ENCODE peak calls at places on chromosomes 11 and 22, in six cellular contexts. One of them, this sample, is unnamed.

GRCh38 chr11:128715691-128716153 is 21.9 kb downstream of the FLI1 start:
- DNase-seq in Calu3: no peak
- DNase-seq in Peyer's patch: no peak
- DNase-seq in hippocampal formation: no peak
- DNase-seq in HS-5: no peak
- DNase-seq in lower lobe of right lung: no peak
- DNase-seq in this sample: no peak

GRCh38 chr11:38646382-38646781 is 2048.3 kb upstream of the RAG2 start:
- DNase-seq in lower lobe of right lung: no peak
- DNase-seq in Peyer's patch: no peak
- DNase-seq in hippocampal formation: no peak
- DNase-seq in Calu3: no peak
- DNase-seq in HS-5: no peak
- DNase-seq in this sample: no peak

GRCh38 chr11:83364500-83365059 is 78.4 kb upstream of the CCDC90B start:
- DNase-seq in lower lobe of right lung: no peak
- DNase-seq in HS-5: no peak
- DNase-seq in Peyer's patch: no peak
- DNase-seq in Calu3: no peak
- DNase-seq in hippocampal formation: no peak
- DNase-seq in this sample: no peak

GRCh38 chr22:36461665-36462474 is 19.6 kb downstream of the TXN2 start:
- DNase-seq in lower lobe of right lung: peak
- DNase-seq in Peyer's patch: no peak
- DNase-seq in Calu3: peak
- DNase-seq in HS-5: no peak
- DNase-seq in hippocampal formation: no peak
- DNase-seq in this sample: peak

GRCh38 chr11:100961633-100962032 is 168.0 kb downstream of the PGR start:
- DNase-seq in Peyer's patch: no peak
- DNase-seq in lower lobe of right lung: no peak
- DNase-seq in Calu3: no peak
- DNase-seq in HS-5: no peak
- DNase-seq in hippocampal formation: no peak
- DNase-seq in this sample: no peak

GRCh38 chr22:35630387-35630793 is 13.3 kb upstream of the MB start:
- DNase-seq in HS-5: no peak
- DNase-seq in hippocampal formation: no peak
- DNase-seq in Peyer's patch: no peak
- DNase-seq in lower lobe of right lung: no peak
- DNase-seq in Calu3: no peak
- DNase-seq in this sample: peak

GRCh38 chr11:40987895-40988435 is 471.5 kb downstream of the LRRC4C start:
- DNase-seq in Calu3: no peak
- DNase-seq in lower lobe of right lung: no peak
- DNase-seq in hippocampal formation: no peak
- DNase-seq in Peyer's patch: no peak
- DNase-seq in HS-5: no peak
- DNase-seq in this sample: no peak

GRCh38 chr22:42039271-42039670 is 31.3 kb downstream of the NAGA start:
- DNase-seq in Calu3: no peak
- DNase-seq in HS-5: no peak
- DNase-seq in hippocampal formation: no peak
- DNase-seq in lower lobe of right lung: no peak
- DNase-seq in Peyer's patch: no peak
- DNase-seq in this sample: no peak

GRCh38 chr11:111735262-111736116 is 30.7 kb downstream of the PPP2R1B start:
- DNase-seq in lower lobe of right lung: no peak
- DNase-seq in hippocampal formation: peak
- DNase-seq in Peyer's patch: no peak
- DNase-seq in Calu3: no peak
- DNase-seq in HS-5: peak
- DNase-seq in this sample: no peak

GRCh38 chr11:130913268-130913667 is 3.0 kb downstream of the SNX19 start:
- DNase-seq in lower lobe of right lung: no peak
- DNase-seq in Peyer's patch: no peak
- DNase-seq in HS-5: no peak
- DNase-seq in Calu3: no peak
- DNase-seq in hippocampal formation: no peak
- DNase-seq in this sample: no peak

GRCh38 chr11:71472941-71473792 is 20.2 kb downstream of the NADSYN1 start:
- DNase-seq in lower lobe of right lung: no peak
- DNase-seq in Peyer's patch: no peak
- DNase-seq in hippocampal formation: no peak
- DNase-seq in Calu3: no peak
- DNase-seq in HS-5: no peak
- DNase-seq in this sample: no peak

GRCh38 chr11:3929689-3930088 is 74.2 kb downstream of the STIM1 start:
- DNase-seq in hippocampal formation: no peak
- DNase-seq in Calu3: no peak
- DNase-seq in Peyer's patch: no peak
- DNase-seq in lower lobe of right lung: no peak
- DNase-seq in HS-5: no peak
- DNase-seq in this sample: no peak

GRCh38 chr11:117815262-117815803 is 9.2 kb downstream of the FXYD2 start:
- DNase-seq in hippocampal formation: no peak
- DNase-seq in HS-5: no peak
- DNase-seq in Peyer's patch: peak
- DNase-seq in lower lobe of right lung: peak
- DNase-seq in Calu3: no peak
- DNase-seq in this sample: no peak

GRCh38 chr22:27719535-27720227 is 81.9 kb downstream of the MN1 start:
- DNase-seq in Calu3: no peak
- DNase-seq in HS-5: no peak
- DNase-seq in hippocampal formation: peak
- DNase-seq in Peyer's patch: no peak
- DNase-seq in lower lobe of right lung: no peak
- DNase-seq in this sample: peak

GRCh38 chr22:35312198-35313059 is 12.7 kb downstream of the TOM1 start:
- DNase-seq in Peyer's patch: no peak
- DNase-seq in HS-5: no peak
- DNase-seq in Calu3: peak
- DNase-seq in hippocampal formation: no peak
- DNase-seq in lower lobe of right lung: no peak
- DNase-seq in this sample: no peak

GRCh38 chr22:45743687-45744086 is 72.1 kb downstream of the ATXN10 start:
- DNase-seq in Peyer's patch: no peak
- DNase-seq in HS-5: no peak
- DNase-seq in hippocampal formation: no peak
- DNase-seq in Calu3: peak
- DNase-seq in lower lobe of right lung: no peak
- DNase-seq in this sample: no peak

GRCh38 chr11:12674571-12674935 is 332 bp downstream of the TEAD1 start:
- DNase-seq in Calu3: no peak
- DNase-seq in hippocampal formation: no peak
- DNase-seq in Peyer's patch: no peak
- DNase-seq in lower lobe of right lung: no peak
- DNase-seq in HS-5: no peak
- DNase-seq in this sample: no peak

GRCh38 chr11:121108413-121108812 is 7.4 kb downstream of the TECTA start:
- DNase-seq in lower lobe of right lung: no peak
- DNase-seq in HS-5: no peak
- DNase-seq in Calu3: no peak
- DNase-seq in Peyer's patch: no peak
- DNase-seq in hippocampal formation: no peak
- DNase-seq in this sample: no peak

GRCh38 chr11:40387240-40387980 is 1072.0 kb downstream of the LRRC4C start:
- DNase-seq in Calu3: no peak
- DNase-seq in HS-5: no peak
- DNase-seq in lower lobe of right lung: no peak
- DNase-seq in hippocampal formation: no peak
- DNase-seq in Peyer's patch: no peak
- DNase-seq in this sample: no peak

GRCh38 chr11:43579171-43579918 is 101.2 kb upstream of the HSD17B12 start:
- DNase-seq in Peyer's patch: no peak
- DNase-seq in hippocampal formation: no peak
- DNase-seq in HS-5: peak
- DNase-seq in Calu3: peak
- DNase-seq in lower lobe of right lung: no peak
- DNase-seq in this sample: peak

GRCh38 chr22:25497269-25497668 is 67.2 kb upstream of the GRK3 start:
- DNase-seq in hippocampal formation: no peak
- DNase-seq in Calu3: no peak
- DNase-seq in Peyer's patch: no peak
- DNase-seq in HS-5: no peak
- DNase-seq in lower lobe of right lung: no peak
- DNase-seq in this sample: no peak

GRCh38 chr11:118274184-118274583 is 10.1 kb upstream of the MPZL2 start:
- DNase-seq in hippocampal formation: no peak
- DNase-seq in lower lobe of right lung: no peak
- DNase-seq in Calu3: no peak
- DNase-seq in HS-5: no peak
- DNase-seq in Peyer's patch: no peak
- DNase-seq in this sample: no peak

GRCh38 chr11:22163394-22163797 is 29.5 kb upstream of the ANO5 start:
- DNase-seq in Peyer's patch: no peak
- DNase-seq in Calu3: no peak
- DNase-seq in lower lobe of right lung: peak
- DNase-seq in hippocampal formation: no peak
- DNase-seq in HS-5: no peak
- DNase-seq in this sample: no peak

GRCh38 chr11:74937696-74938475 is 11.0 kb downstream of the XRRA1 start:
- DNase-seq in lower lobe of right lung: no peak
- DNase-seq in hippocampal formation: no peak
- DNase-seq in HS-5: no peak
- DNase-seq in Peyer's patch: no peak
- DNase-seq in Calu3: no peak
- DNase-seq in this sample: no peak

GRCh38 chr11:44621140-44621681 is 55.7 kb downstream of the CD82 start:
- DNase-seq in HS-5: no peak
- DNase-seq in Calu3: peak
- DNase-seq in hippocampal formation: peak
- DNase-seq in lower lobe of right lung: peak
- DNase-seq in Peyer's patch: peak
- DNase-seq in this sample: peak

GRCh38 chr11:2214527-2215229 is 43.1 kb upstream of the TH start:
- DNase-seq in hippocampal formation: no peak
- DNase-seq in Calu3: no peak
- DNase-seq in lower lobe of right lung: peak
- DNase-seq in Peyer's patch: no peak
- DNase-seq in HS-5: no peak
- DNase-seq in this sample: no peak

GRCh38 chr11:105040703-105041102 is 4.4 kb downstream of the CARD16 start:
- DNase-seq in hippocampal formation: no peak
- DNase-seq in Peyer's patch: no peak
- DNase-seq in HS-5: no peak
- DNase-seq in Calu3: no peak
- DNase-seq in lower lobe of right lung: no peak
- DNase-seq in this sample: no peak

GRCh38 chr11:27239305-27239942 is 123.6 kb downstream of the CCDC34 start:
- DNase-seq in Calu3: no peak
- DNase-seq in hippocampal formation: no peak
- DNase-seq in lower lobe of right lung: no peak
- DNase-seq in Peyer's patch: no peak
- DNase-seq in HS-5: no peak
- DNase-seq in this sample: no peak

GRCh38 chr22:32042924-32043323 is at the start of gene SLC5A1:
- DNase-seq in hippocampal formation: no peak
- DNase-seq in Calu3: peak
- DNase-seq in HS-5: no peak
- DNase-seq in Peyer's patch: no peak
- DNase-seq in lower lobe of right lung: peak
- DNase-seq in this sample: no peak

GRCh38 chr11:24496371-24496727 is 504 bp upstream of the LUZP2 start:
- DNase-seq in Peyer's patch: no peak
- DNase-seq in lower lobe of right lung: no peak
- DNase-seq in HS-5: no peak
- DNase-seq in hippocampal formation: no peak
- DNase-seq in Calu3: no peak
- DNase-seq in this sample: no peak

This sample was measured in A549.